ENCODE peak calls at places on chromosomes 5 and 9, in four cellular contexts. E, F, J and I are unnamed samples.

GRCh38 chr5:98214240-98215051 is 559.0 kb upstream of the RGMB start:
- DNase-seq in E (no peak), J (no peak), F (peak; percentile 45), I (no peak)

GRCh38 chr5:35644543-35644942 is 26.9 kb downstream of the SPEF2 start:
- DNase-seq in J (peak; percentile 66), E (no peak), F (no peak), I (peak; percentile 34)

GRCh38 chr9:16337322-16338029 is 533.0 kb downstream of the BNC2 start:
- DNase-seq in F (peak; percentile 97), E (no peak), J (no peak), I (no peak)

GRCh38 chr9:16150501-16150900 is 597.7 kb downstream of the CCDC171 start:
- DNase-seq in E (no peak), F (no peak), J (no peak), I (no peak)

GRCh38 chr9:88578486-88579362 is 43.7 kb downstream of the NXNL2 start:
- DNase-seq in J (peak; percentile 74), F (peak; percentile 69), E (peak; percentile 99), I (peak; percentile 87)

GRCh38 chr5:80269991-80270438 is 14.2 kb upstream of the SERINC5 start:
- DNase-seq in J (no peak), F (no peak), E (no peak), I (no peak)

GRCh38 chr9:128689820-128690683 is 1.0 kb downstream of the SET start:
- DNase-seq in F (peak; percentile 37), E (no peak), J (peak; percentile 70), I (peak; percentile 45)

GRCh38 chr5:170641589-170642031 is 137.8 kb downstream of the KCNIP1 start:
- DNase-seq in F (no peak), J (no peak), E (no peak), I (no peak)

GRCh38 chr5:73307645-73308346 is 134.8 kb downstream of the TMEM174 start:
- DNase-seq in E (no peak), J (no peak), F (no peak), I (no peak)

GRCh38 chr9:69149321-69149807 is 24.7 kb upstream of the TJP2 start:
- DNase-seq in J (peak; percentile 66), E (peak; percentile 35), F (peak; percentile 87), I (peak; percentile 30)

GRCh38 chr5:179316961-179317360 is 28.3 kb downstream of the ADAMTS2 start:
- DNase-seq in F (no peak), E (no peak), J (no peak), I (no peak)

GRCh38 chr9:133773889-133774655 is 35.9 kb upstream of the SARDH start:
- DNase-seq in J (no peak), E (no peak), F (peak; percentile 91), I (peak; percentile 8)

GRCh38 chr9:98054376-98054951 is 2.1 kb upstream of the NANS start:
- DNase-seq in F (no peak), E (no peak), J (no peak), I (no peak)

GRCh38 chr9:98062161-98062560 is 5.6 kb downstream of the NANS start:
- DNase-seq in F (no peak), J (no peak), E (no peak), I (no peak)

GRCh38 chr9:98057095-98057799 is 715 bp downstream of the NANS start:
- DNase-seq in F (peak; percentile 13), J (no peak), E (no peak), I (no peak)

GRCh38 chr9:98056403-98057094 is at the start of gene NANS:
- DNase-seq in E (peak; percentile 92), J (peak; percentile 97), F (peak; percentile 97), I (peak; percentile 97)
- H2BK5ac ChIP-seq in E (peak within 1 kb of the TSS; percentile 66), J (no peak within 1 kb of the TSS), F (peak within 1 kb of the TSS; percentile 71), I (no peak within 1 kb of the TSS)

GRCh38 chr5:1075931-1076330 is 35.9 kb downstream of the SLC12A7 start:
- DNase-seq in F (no peak), J (no peak), E (no peak), I (no peak)

GRCh38 chr5:1074816-1075554 is 36.9 kb downstream of the SLC12A7 start:
- DNase-seq in F (no peak), E (no peak), J (no peak), I (no peak)

GRCh38 chr5:1074226-1074625 is 37.6 kb downstream of the SLC12A7 start:
- DNase-seq in E (no peak), F (no peak), J (no peak), I (no peak)

GRCh38 chr5:1075555-1075881 is 36.3 kb downstream of the SLC12A7 start:
- DNase-seq in E (no peak), J (no peak), F (no peak), I (no peak)

DNA sequence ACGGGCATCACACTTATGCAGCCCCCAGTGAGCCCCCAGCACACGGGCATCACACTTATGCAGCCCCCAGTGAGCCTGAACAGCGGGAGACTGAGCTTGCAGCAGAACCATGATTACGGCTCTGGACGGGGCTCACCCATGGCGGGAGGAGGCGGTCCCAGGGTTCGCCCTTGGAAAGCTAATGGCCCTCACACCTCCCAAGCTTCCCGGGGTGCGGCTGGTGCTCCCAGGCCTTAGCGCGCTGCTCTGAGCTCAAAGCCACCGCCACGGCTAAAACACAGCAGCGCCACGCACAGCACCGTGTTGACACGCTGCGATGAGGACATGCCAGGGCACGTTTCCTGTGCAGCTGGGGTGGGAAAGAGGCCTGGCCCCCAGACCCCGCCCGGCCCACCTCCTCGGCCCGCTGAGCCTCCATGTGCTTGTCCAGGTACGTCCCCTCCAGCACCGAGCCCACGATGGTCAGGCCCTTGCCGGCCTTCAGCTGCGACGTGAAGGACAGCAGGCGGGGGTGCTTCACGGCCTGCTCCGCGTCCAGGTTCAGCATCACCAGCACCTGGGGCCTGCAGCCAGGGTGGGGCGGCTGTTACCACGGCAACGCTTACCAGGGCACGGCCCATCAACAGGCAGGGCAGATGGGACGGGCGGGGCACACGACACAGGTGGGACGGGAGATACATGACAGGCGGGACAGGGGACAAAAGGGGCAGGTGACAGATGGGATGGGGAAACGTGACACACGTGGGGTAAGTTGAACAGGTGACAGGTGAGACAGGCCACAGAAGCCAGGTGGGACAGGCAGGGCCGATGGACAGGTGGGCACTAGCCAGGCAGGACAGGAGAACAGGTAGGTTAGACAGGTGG is 38.4 kb downstream of the SLC12A7 start:
- DNase-seq in J (no peak), E (no peak), F (no peak), I (peak; percentile 36)
- H3K56ac ChIP-seq in J (no peak overlapping the region), E (no peak overlapping the region), F (no peak overlapping the region), I (no peak overlapping the region)

GRCh38 chr9:123383512-123384170 is 27.6 kb downstream of the CRB2 start:
- DNase-seq in J (no peak), E (no peak), F (no peak), I (no peak)

GRCh38 chr9:123387686-123388085 is 31.7 kb downstream of the CRB2 start:
- DNase-seq in F (no peak), E (no peak), J (no peak), I (no peak)

GRCh38 chr9:123380852-123381705 is 25.1 kb downstream of the CRB2 start:
- DNase-seq in E (no peak), J (no peak), F (no peak), I (no peak)

GRCh38 chr9:123378956-123379660 is 23.1 kb downstream of the CRB2 start:
- DNase-seq in F (no peak), J (no peak), E (no peak), I (no peak)

GRCh38 chr9:123382659-123383511 is 26.9 kb downstream of the CRB2 start:
- DNase-seq in J (no peak), F (no peak), E (no peak), I (no peak)
- H2BK5ac ChIP-seq in J (no peak overlapping the region), F (no peak overlapping the region), E (no peak overlapping the region), I (no peak overlapping the region)

DNA sequence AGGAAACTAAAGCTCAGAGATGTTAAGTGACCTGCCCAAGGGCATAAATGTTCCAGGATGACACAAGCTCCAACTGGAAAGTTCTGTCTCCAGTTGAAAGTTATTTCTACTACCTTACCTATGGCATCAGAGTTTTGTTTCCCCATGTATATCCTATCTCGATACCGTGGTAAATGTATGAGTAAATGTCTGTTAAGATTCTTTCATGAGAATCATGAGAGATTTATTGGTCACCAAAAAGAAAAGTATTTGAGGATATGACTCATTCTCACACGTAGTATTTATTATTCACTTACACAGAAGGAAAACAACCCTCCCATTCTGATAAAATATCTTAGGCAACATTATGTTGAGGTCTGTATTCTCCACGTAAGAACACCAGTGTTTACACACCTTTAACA is 11.1 kb upstream of the SHOC1 start:
- DNase-seq in E (no peak), J (no peak), F (peak; percentile 75), I (no peak)
- H3K56ac ChIP-seq in E (no peak overlapping the region), J (no peak overlapping the region), F (no peak overlapping the region), I (no peak overlapping the region)

GRCh38 chr5:10530601-10531320 is 33.1 kb upstream of the ANKRD33B start:
- DNase-seq in J (no peak), E (no peak), F (no peak), I (no peak)
- H2BK5ac ChIP-seq in J (no peak overlapping the region), E (no peak overlapping the region), F (peak overlapping the region; percentile 9), I (no peak overlapping the region)

DNA sequence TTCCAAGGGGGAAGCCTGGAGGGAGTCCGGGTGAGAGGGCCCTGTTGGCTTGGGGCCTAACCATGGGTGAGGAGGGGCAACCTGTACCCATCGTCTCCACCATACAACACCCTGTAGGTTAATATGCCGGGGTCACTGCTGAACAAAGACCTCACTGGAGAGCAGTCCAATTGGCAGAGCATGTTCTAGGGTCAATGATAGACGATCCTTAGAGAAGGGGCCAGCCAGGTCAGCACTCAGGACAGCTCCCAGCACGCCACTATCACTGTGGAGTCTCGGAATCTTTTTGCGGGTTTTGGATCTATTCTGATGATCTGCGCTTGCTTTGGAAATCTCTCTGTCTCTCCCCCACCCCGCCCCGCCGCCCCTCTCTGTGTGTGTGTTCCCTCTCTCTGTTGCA is 218.4 kb upstream of the MVB12B start:
- DNase-seq in J (peak; percentile 48), E (peak; percentile 59), F (no peak), I (peak; percentile 49)
- H3K56ac ChIP-seq in J (no peak overlapping the region), E (no peak overlapping the region), F (no peak overlapping the region), I (no peak overlapping the region)

DNA sequence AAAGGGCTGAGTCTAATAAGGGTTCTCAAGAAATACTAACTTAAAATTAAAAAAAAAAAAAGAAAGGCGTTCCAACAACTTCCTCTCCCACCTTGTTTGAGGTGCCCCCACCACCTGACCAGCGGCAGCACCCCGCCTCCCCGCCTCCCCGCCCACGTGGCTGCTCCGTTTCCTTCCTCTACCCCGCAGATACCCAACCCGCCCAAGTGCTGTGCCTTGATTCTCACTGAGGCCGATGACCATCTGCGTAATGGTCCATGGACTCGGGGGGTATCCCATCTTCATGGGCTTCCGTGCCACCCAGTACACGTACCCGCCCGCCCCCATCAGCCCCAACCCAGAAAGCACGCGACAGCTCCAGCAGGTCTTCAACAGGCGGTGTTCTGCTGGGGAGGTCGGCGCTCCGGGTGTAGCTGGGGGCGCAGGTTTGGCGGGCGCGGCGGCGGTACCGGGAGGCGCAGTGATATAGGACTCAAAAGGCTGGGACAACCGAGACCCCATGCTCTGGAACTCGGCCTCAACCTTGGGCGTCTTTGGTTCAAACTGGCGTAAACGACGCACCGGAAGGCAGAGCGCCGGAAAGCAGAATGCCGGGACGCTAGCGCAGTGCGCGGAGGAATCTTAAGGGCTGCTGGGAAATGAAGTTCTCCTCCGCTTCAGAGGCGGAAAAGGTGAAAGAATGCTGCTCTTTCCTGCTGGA is at the start of gene DMAC1:
- DNase-seq in F (peak; percentile 84), J (peak; percentile 95), E (peak; percentile 79), I (peak; percentile 88)
- H2BK5ac ChIP-seq in F (peak within 1 kb of the TSS; percentile 48), J (no peak within 1 kb of the TSS), E (peak within 1 kb of the TSS; percentile 82), I (no peak within 1 kb of the TSS)